ENCODE peak calls at places on chromosome 4, in ten cellular contexts. E, N, G, Q, L, S, D, V, X and B are unnamed samples.

GRCh38 chr4:53714377-53715140 is 123.3 kb upstream of the LNX1 start:
- DNase-seq in E (no peak), S (no peak), L (no peak), Q (no peak), X (peak; percentile 82), G (no peak), N (no peak), V (no peak), D (no peak), B (no peak)

GRCh38 chr4:83386931-83387897 is 52.6 kb upstream of the HPSE start:
- DNase-seq in Q (no peak), E (peak; percentile 47), D (peak; percentile 68), N (no peak), S (no peak), V (no peak), X (peak; percentile 34), L (no peak), G (no peak), B (no peak)

GRCh38 chr4:165379662-165380061 is 854 bp downstream of the CPE start:
- DNase-seq in L (no peak), D (no peak), Q (no peak), V (peak; percentile 46), X (peak; percentile 16), E (peak; percentile 62), G (no peak), N (no peak), S (no peak), B (peak; percentile 50)

GRCh38 chr4:24091632-24092240 is 201.9 kb upstream of the PPARGC1A start:
- DNase-seq in S (no peak), L (no peak), V (no peak), D (no peak), Q (no peak), X (no peak), E (no peak), G (no peak), N (no peak), B (no peak)

GRCh38 chr4:33226783-33227182 is 2506.6 kb downstream of the PCDH7 start:
- DNase-seq in L (no peak), G (no peak), X (no peak), E (no peak), D (no peak), Q (no peak), V (no peak), S (no peak), N (no peak), B (no peak)

GRCh38 chr4:71189471-71189870 is 149.3 kb upstream of the SLC4A4 start:
- DNase-seq in G (no peak), E (no peak), V (no peak), D (peak; percentile 79), X (peak; percentile 61), L (no peak), N (no peak), Q (no peak), S (no peak), B (no peak)

GRCh38 chr4:45186249-45186648 is 459.9 kb upstream of the GNPDA2 start:
- DNase-seq in L (no peak), V (no peak), D (no peak), S (no peak), N (no peak), E (no peak), G (no peak), Q (no peak), X (no peak), B (no peak)

GRCh38 chr4:98572697-98573096 is 85.7 kb downstream of the TSPAN5 start:
- DNase-seq in G (no peak), S (no peak), V (no peak), E (no peak), N (no peak), X (no peak), L (no peak), Q (no peak), D (peak; percentile 58), B (no peak)

GRCh38 chr4:1404573-1405248 is 1.5 kb downstream of the NKX1-1 start:
- DNase-seq in X (no peak), L (no peak), D (no peak), E (peak; percentile 58), S (no peak), G (no peak), Q (no peak), N (no peak), V (no peak), B (peak; percentile 56)

GRCh38 chr4:95465010-95465409 is 83.8 kb downstream of the UNC5C start:
- DNase-seq in X (no peak), D (peak; percentile 79), L (no peak), V (no peak), N (no peak), E (no peak), G (no peak), S (no peak), Q (no peak), B (no peak)

GRCh38 chr4:100516225-100516624 is 1.6 kb downstream of the EMCN start:
- DNase-seq in N (no peak), L (no peak), X (peak; percentile 14), V (no peak), S (no peak), G (no peak), Q (no peak), E (no peak), D (no peak), B (no peak)
- H3K9me2 ChIP-seq in N (no peaks in the 10 kb centered on the region), L (no peaks in the 10 kb centered on the region), X (peaks cover 5% of the 10 kb centered on the region), V (no peaks in the 10 kb centered on the region), S (no peaks in the 10 kb centered on the region), G (no peaks in the 10 kb centered on the region), Q (no peaks in the 10 kb centered on the region), E (no peaks in the 10 kb centered on the region), D (no peaks in the 10 kb centered on the region), B (no peaks in the 10 kb centered on the region)

DNA sequence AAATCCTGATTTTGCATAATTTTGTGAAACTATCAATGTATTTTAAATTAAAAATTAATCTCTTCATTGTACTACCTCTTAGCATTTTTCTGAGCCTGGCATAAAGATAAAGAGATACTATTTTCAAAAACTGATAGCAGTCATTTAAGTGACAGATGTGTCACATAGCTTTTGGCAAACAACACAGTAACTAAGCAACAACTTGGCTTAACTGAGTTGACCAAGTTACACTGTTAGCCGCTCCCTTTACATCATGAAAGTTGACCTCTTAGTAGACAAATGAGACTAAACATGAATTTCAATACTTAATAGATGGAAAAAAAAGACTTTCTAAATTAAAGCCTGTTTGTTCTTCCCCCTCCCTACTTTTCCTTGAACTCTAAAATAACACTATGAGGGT is 62.0 kb downstream of the ATP8A1 start:
- DNase-seq in X (no peak), D (no peak), V (no peak), Q (no peak), E (no peak), G (no peak), S (no peak), N (no peak), L (no peak), B (no peak)
- H3K4me3 ChIP-seq in X (no peak overlapping the region), D (no peak overlapping the region), V (no peak overlapping the region), Q (no peak overlapping the region), E (no peak overlapping the region), G (no peak overlapping the region), S (no peak overlapping the region), N (no peak overlapping the region), L (no peak overlapping the region), B (no peak overlapping the region)

GRCh38 chr4:47835489-47835888 is 2.4 kb downstream of the CORIN start:
- DNase-seq in G (no peak), V (no peak), X (peak; percentile 20), N (no peak), E (peak; percentile 51), L (no peak), S (no peak), D (no peak), Q (no peak), B (no peak)

GRCh38 chr4:47837582-47838294 is at the start of gene CORIN:
- DNase-seq in V (peak; percentile 48), L (no peak), D (peak; percentile 15), G (no peak), S (no peak), N (peak; percentile 60), E (peak; percentile 70), X (peak; percentile 34), Q (no peak), B (no peak)

GRCh38 chr4:47839259-47839658 is 1.4 kb upstream of the CORIN start:
- DNase-seq in Q (peak; percentile 38), N (peak; percentile 79), D (no peak), E (peak; percentile 61), G (no peak), L (peak; percentile 41), X (peak; percentile 46), V (peak; percentile 31), S (no peak), B (no peak)

GRCh38 chr4:47838445-47838844 is 578 bp upstream of the CORIN start:
- DNase-seq in Q (no peak), E (peak; percentile 61), V (no peak), N (peak; percentile 44), L (no peak), D (peak; percentile 6), X (peak; percentile 16), G (no peak), S (no peak), B (no peak)

DNA sequence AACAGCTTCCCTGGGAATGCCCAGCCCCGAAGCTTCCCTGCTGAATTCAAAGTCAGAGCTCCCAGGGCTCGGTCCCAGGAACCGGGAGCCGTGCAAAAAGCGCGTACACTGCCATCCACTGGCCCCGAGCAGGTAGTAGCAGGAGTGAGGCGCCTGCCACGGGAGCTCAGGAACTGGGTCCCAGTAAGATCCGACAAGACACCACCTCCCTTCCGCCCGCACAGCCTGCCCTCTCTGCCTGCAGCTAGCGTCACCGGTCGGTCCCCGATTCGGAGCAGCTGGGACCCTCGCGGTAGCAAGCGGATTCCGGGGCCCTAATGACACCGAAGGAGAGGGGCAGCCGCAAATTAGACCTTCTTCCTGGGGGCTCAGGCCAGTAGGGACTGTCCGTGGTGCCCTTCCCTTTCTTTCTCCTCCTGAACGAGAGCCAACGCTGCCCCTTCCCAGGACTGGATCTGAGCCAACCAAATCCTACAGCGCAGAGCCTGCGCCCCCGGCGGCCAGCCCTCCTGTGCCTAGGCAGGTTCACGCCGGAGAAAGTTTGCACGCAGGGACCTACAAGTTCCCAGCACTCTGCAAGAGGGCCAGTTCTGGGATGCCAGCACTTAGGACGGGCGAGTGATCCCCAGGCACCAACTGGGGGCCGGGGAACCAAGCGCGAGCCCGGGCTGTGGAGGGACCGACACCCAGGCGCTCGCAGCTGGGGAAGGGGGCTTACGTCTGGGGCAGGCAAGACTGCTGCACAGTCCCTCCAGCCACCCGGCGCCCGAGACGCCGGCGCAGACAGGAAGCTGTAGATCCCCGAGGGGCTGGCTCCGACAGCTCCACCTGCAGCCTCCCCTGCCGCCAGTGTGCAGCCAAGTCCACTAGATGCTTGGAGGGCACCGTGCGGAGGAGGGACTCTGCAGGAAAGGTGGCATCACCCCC is 949 bp downstream of the CORIN start:
- DNase-seq in N (peak; percentile 91), Q (peak; percentile 75), G (no peak), E (peak; percentile 95), X (peak; percentile 92), D (peak; percentile 83), L (peak; percentile 65), V (peak; percentile 91), S (peak; percentile 74), B (peak; percentile 88)
- H3K9me2 ChIP-seq in N (no peaks in the 10 kb centered on the region), Q (no peaks in the 10 kb centered on the region), G (no peaks in the 10 kb centered on the region), E (no peaks in the 10 kb centered on the region), X (no peaks in the 10 kb centered on the region), D (no peaks in the 10 kb centered on the region), L (no peaks in the 10 kb centered on the region), V (no peaks in the 10 kb centered on the region), S (no peaks in the 10 kb centered on the region), B (no peaks in the 10 kb centered on the region)

DNA sequence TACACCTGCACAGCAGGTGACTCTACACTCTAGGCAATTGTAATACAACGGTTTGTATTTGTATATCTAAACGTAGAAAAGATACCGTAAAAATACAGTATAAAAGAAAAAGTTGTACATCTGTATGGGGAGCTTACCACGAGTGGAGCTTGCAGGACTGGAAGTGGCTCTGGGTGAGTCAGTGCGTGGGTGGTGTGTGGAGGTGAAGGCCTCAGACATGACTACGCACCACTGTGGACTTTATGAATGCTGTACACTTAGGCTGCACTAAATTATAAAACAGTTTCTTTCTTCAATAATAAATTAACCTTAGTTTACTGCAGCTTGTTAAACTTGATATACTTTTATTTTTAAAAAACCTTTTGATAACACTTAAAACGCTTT is 85.0 kb upstream of the FAT1 start:
- DNase-seq in S (no peak), L (no peak), Q (no peak), E (no peak), G (peak; percentile 74), X (peak; percentile 94), N (no peak), D (peak; percentile 19), V (peak; percentile 16), B (no peak)
- H3K4me3 ChIP-seq in S (no peak overlapping the region), L (no peak overlapping the region), Q (no peak overlapping the region), E (no peak overlapping the region), G (peak overlapping the region; percentile 20), X (peak overlapping the region; percentile 18), N (no peak overlapping the region), D (no peak overlapping the region), V (no peak overlapping the region), B (no peak overlapping the region)